ENCODE peak calls at places on chromosomes 13 and 19, in seven cellular contexts. O is esophagus squamous epithelium, V is breast epithelium, U is adrenal gland, B is transverse colon, R is spleen, A is right lobe of liver. P is an unnamed sample.

GRCh38 chr13:66927562-66927961 is 302.6 kb downstream of the PCDH9 start:
- DNase-seq in V (no peak), B (no peak), A (no peak), R (no peak), O (no peak), U (no peak), P (no peak)

GRCh38 chr13:110012102-110012739 is 225.8 kb upstream of the IRS2 start:
- DNase-seq in R (no peak), U (no peak), B (no peak), A (no peak), V (no peak), O (no peak), P (no peak)

GRCh38 chr19:48393196-48393558 is 291 bp upstream of the GRIN2D start:
- DNase-seq in R (no peak), O (no peak), U (no peak), V (no peak), B (no peak), A (no peak), P (no peak)

GRCh38 chr13:59533561-59534337 is 630.0 kb downstream of the DIAPH3 start:
- DNase-seq in U (no peak), O (no peak), R (no peak), B (no peak), A (no peak), V (no peak), P (no peak)

GRCh38 chr19:42327381-42327780 is 1.9 kb downstream of the MEGF8 start:
- DNase-seq in A (no peak), O (no peak), R (no peak), V (no peak), U (no peak), B (no peak), P (no peak)

GRCh38 chr13:112454648-112455334 is 78.6 kb downstream of the SPACA7 start:
- DNase-seq in U (no peak), R (no peak), V (no peak), A (no peak), O (no peak), B (no peak), P (no peak)

GRCh38 chr13:52459668-52460067 is 4.4 kb downstream of the CKAP2 start:
- DNase-seq in A (no peak), U (no peak), B (no peak), R (no peak), O (no peak), V (no peak), P (no peak)

GRCh38 chr19:54312436-54313362 is at the start of gene LILRA5:
- DNase-seq in R (peak; percentile 86), A (no peak), U (peak; percentile 36), B (no peak), V (no peak), O (no peak), P (peak; percentile 58)

GRCh38 chr19:31597616-31598015 is 248.4 kb upstream of the TSHZ3 start:
- DNase-seq in B (no peak), V (no peak), R (no peak), O (no peak), U (no peak), A (no peak), P (no peak)

DNA sequence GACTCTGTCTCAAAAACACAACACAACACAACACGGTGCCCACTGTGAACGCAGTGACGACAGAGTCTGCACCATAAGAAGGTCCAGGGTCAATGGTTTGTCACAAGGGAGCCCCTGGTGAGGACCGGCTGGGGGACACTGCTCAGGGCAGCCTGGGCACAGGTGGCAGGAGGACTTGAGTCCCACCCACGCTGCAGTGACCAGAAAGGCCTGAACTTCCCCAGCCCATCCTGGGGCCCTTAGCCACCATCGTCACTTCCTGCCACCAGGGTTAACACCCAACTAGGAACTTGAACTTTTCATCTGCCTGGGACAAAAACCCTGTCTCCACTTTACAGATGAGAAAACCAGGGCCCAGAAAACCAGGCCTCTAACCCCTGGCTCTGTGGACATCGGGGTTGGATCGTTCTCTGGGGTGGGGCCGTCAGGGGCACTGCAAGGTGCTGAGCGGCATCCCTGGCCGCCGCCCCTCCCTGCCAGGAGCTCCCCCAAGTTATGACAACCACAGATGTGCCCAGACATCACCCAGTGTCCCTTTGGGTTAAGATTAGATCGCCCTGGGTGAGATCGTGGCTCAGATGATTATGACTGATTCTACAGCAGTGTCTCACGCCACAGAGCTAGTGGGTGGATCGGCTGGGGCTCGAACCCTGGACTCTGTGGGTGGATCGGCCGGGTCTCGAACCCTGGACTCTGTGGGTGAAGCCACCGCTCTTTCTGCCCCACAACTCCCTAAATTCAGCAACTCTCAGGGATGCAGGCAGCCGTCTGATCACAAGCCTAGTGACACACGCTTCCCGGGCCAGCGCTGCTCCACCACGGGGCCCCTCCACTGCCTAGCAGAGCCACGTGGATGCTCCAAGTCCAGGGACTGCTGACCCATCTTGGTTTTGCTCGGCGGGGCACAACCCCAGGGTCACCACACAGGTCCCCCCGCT is 14.0 kb downstream of the MOB3A start:
- DNase-seq in U (no peak), O (no peak), B (peak; percentile 64), A (no peak), R (peak; percentile 92), V (no peak), P (no peak)
- H3K36me3 ChIP-seq in U (peaks cover 32% of the 10 kb centered on the region), O (peaks cover 18% of the 10 kb centered on the region), B (peaks cover 15% of the 10 kb centered on the region), A (no peaks in the 10 kb centered on the region), R (peaks cover 41% of the 10 kb centered on the region), V (peaks cover 5% of the 10 kb centered on the region), P (peaks cover 10% of the 10 kb centered on the region)

DNA sequence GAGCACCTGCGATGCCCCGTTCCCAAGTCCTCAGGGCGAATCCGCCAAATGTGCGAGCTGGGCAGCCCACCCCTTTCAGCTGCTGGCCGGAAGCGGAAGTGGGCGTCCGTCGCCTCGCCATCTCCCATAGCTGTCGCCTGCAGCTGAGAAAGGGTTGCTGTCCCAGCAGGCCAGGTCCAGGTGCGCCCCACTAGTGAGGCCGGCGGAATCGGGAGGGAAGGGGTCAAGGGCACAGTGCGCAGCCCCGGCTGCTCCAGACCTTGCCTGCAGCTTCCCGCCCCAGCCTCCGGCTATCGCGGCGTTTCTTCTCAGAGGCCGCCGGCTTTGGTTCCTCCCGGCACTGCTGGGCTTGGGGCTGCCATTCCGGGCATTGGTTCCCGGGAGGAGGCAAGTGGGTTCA is at the start of gene ZNF177:
- DNase-seq in A (no peak), U (no peak), R (no peak), B (no peak), V (no peak), O (no peak), P (no peak)
- TF ChIP-seq POLR2A in A (no peak), U (no peak), R (no peak), B (no peak), V (no peak), O (no peak), P (no peak)

GRCh38 chr13:36329355-36329754 is 16.8 kb downstream of the SPART start:
- DNase-seq in V (no peak), B (no peak), O (no peak), A (no peak), U (no peak), R (no peak), P (no peak)

GRCh38 chr13:36325912-36326311 is 20.3 kb downstream of the SPART start:
- DNase-seq in O (no peak), V (no peak), A (no peak), B (no peak), U (no peak), R (no peak), P (no peak)

GRCh38 chr13:36332986-36333385 is 13.2 kb downstream of the SPART start:
- DNase-seq in O (no peak), A (no peak), B (no peak), V (no peak), U (no peak), R (no peak), P (no peak)

GRCh38 chr13:36323951-36324566 is 22.1 kb downstream of the SPART start:
- DNase-seq in R (no peak), O (no peak), U (no peak), V (no peak), B (no peak), A (no peak), P (no peak)

GRCh38 chr13:36328821-36329220 is 17.4 kb downstream of the SPART start:
- DNase-seq in V (no peak), U (no peak), B (no peak), A (no peak), O (no peak), R (no peak), P (no peak)
- H3K36me3 ChIP-seq in V (no peaks in the 10 kb centered on the region), U (peaks cover 63% of the 10 kb centered on the region), B (peaks cover 14% of the 10 kb centered on the region), A (no peaks in the 10 kb centered on the region), O (peaks cover 16% of the 10 kb centered on the region), R (peaks cover 56% of the 10 kb centered on the region), P (peaks cover 13% of the 10 kb centered on the region)

GRCh38 chr13:86569974-86570373 is 770.8 kb upstream of the SLITRK6 start:
- DNase-seq in U (no peak), R (no peak), O (no peak), V (no peak), B (no peak), A (no peak), P (no peak)
- TF ChIP-seq POLR2A in U (no peak), R (no peak), O (no peak), V (no peak), B (no peak), A (no peak), P (no peak)

GRCh38 chr13:36242761-36243160 is 28.4 kb upstream of the SOHLH2 start:
- DNase-seq in A (no peak), B (no peak), V (no peak), R (no peak), U (no peak), O (no peak), P (no peak)

GRCh38 chr13:36244990-36245389 is 30.6 kb upstream of the SOHLH2 start:
- DNase-seq in V (no peak), U (no peak), R (no peak), B (no peak), O (no peak), A (no peak), P (no peak)

GRCh38 chr13:36248700-36249099 is 34.3 kb upstream of the SOHLH2 start:
- DNase-seq in R (no peak), O (no peak), V (no peak), B (no peak), A (no peak), U (no peak), P (no peak)

GRCh38 chr13:36244073-36244472 is 29.7 kb upstream of the SOHLH2 start:
- DNase-seq in R (no peak), V (no peak), A (no peak), O (no peak), U (no peak), B (no peak), P (no peak)
- H3K36me3 ChIP-seq in R (no peaks in the 10 kb centered on the region), V (no peaks in the 10 kb centered on the region), A (no peaks in the 10 kb centered on the region), O (no peaks in the 10 kb centered on the region), U (no peaks in the 10 kb centered on the region), B (no peaks in the 10 kb centered on the region), P (no peaks in the 10 kb centered on the region)

GRCh38 chr19:57552432-57552831 is 7.2 kb downstream of the ZNF550 start:
- DNase-seq in B (no peak), A (no peak), V (no peak), U (no peak), R (no peak), O (no peak), P (no peak)
- TF ChIP-seq POLR2A in B (no peak), A (no peak), V (no peak), U (no peak), R (no peak), O (no peak), P (no peak)

GRCh38 chr19:5694167-5694951 is 4.3 kb downstream of the RPL36 start:
- DNase-seq in B (no peak), V (no peak), U (no peak), O (no peak), A (peak; percentile 50), R (peak; percentile 79), P (no peak)
- H3K36me3 ChIP-seq in B (peaks cover 17% of the 10 kb centered on the region), V (peaks cover 10% of the 10 kb centered on the region), U (peaks cover 68% of the 10 kb centered on the region), O (peaks cover 55% of the 10 kb centered on the region), A (no peaks in the 10 kb centered on the region), R (peaks cover 70% of the 10 kb centered on the region), P (peaks cover 6% of the 10 kb centered on the region)